ENCODE peak calls at places on chromosomes 7 and 10, in four cellular contexts. P, G, Q and Z are unnamed samples.

GRCh38 chr10:119299531-119299930 is 92.2 kb downstream of the GRK5 start:
- DNase-seq in P (no peak), G (no peak), Q (no peak), Z (no peak)

GRCh38 chr7:137669706-137670105 is 177.1 kb downstream of the DGKI start:
- DNase-seq in P (no peak), G (no peak), Q (no peak), Z (no peak)

GRCh38 chr10:110547139-110547761 is 20.2 kb upstream of the SMC3 start:
- DNase-seq in P (peak; percentile 54), G (peak; percentile 55), Q (no peak), Z (peak; percentile 65)

GRCh38 chr10:22978287-22978686 is 50.4 kb downstream of the ARMC3 start:
- DNase-seq in P (no peak), G (no peak), Q (no peak), Z (no peak)

GRCh38 chr7:93327006-93327633 is 95.0 kb downstream of the VPS50 start:
- DNase-seq in P (no peak), G (no peak), Q (no peak), Z (no peak)

GRCh38 chr10:22317771-22318565 is 1.8 kb downstream of the COMMD3 start:
- DNase-seq in P (no peak), G (no peak), Q (no peak), Z (no peak)

GRCh38 chr10:103696411-103697145 is 158.8 kb downstream of the SH3PXD2A start:
- DNase-seq in P (no peak), G (peak; percentile 84), Q (no peak), Z (peak; percentile 46)

GRCh38 chr10:43037440-43037839 is 39.4 kb upstream of the RET start:
- DNase-seq in P (no peak), G (no peak), Q (no peak), Z (no peak)

GRCh38 chr10:98010939-98011685 is 19.3 kb downstream of the CRTAC1 start:
- DNase-seq in P (no peak), G (no peak), Q (no peak), Z (no peak)

GRCh38 chr10:71268247-71268691 is 50.8 kb upstream of the SLC29A3 start:
- DNase-seq in P (peak; percentile 10), G (peak; percentile 36), Q (no peak), Z (no peak)

GRCh38 chr10:102399217-102400021 is 3.9 kb downstream of the NFKB2 start:
- DNase-seq in P (peak; percentile 68), G (peak; percentile 78), Q (peak; percentile 56), Z (peak; percentile 95)

GRCh38 chr10:123205041-123205440 is 50.8 kb downstream of the BUB3 start:
- DNase-seq in P (no peak), G (no peak), Q (no peak), Z (no peak)

GRCh38 chr7:129607471-129608120 is 3.9 kb upstream of the NRF1 start:
- DNase-seq in P (no peak), G (peak; percentile 86), Q (no peak), Z (peak; percentile 64)

GRCh38 chr7:16318989-16319915 is 102.1 kb downstream of the CRPPA start:
- DNase-seq in P (no peak), G (no peak), Q (no peak), Z (no peak)

GRCh38 chr10:62402503-62402902 is 28.3 kb downstream of the ZNF365 start:
- DNase-seq in P (no peak), G (no peak), Q (no peak), Z (no peak)

GRCh38 chr7:22723171-22723601 is 3.8 kb upstream of the IL6 start:
- DNase-seq in P (no peak), G (no peak), Q (no peak), Z (no peak)

GRCh38 chr7:151228024-151228866 is 1.2 kb upstream of the ABCF2 start:
- DNase-seq in P (no peak), G (no peak), Q (no peak), Z (no peak)

GRCh38 chr10:1050555-1050954 is 1.6 kb upstream of the IDI1 start:
- DNase-seq in P (peak; percentile 75), G (no peak), Q (no peak), Z (no peak)

GRCh38 chr7:116576350-116577319 is 51.8 kb downstream of the CAV1 start:
- DNase-seq in P (no peak), G (no peak), Q (no peak), Z (no peak)

GRCh38 chr7:35768346-35768745 is 32.5 kb upstream of the SEPTIN7 start:
- DNase-seq in P (no peak), G (no peak), Q (no peak), Z (no peak)

GRCh38 chr10:91381562-91381923 is 28.6 kb upstream of the HECTD2 start:
- DNase-seq in P (no peak), G (no peak), Q (no peak), Z (peak; percentile 58)

GRCh38 chr7:8143151-8143874 is 118.7 kb downstream of the ICA1 start:
- DNase-seq in P (no peak), G (no peak), Q (no peak), Z (no peak)

GRCh38 chr7:95980073-95980655 is 207.8 kb downstream of the DYNC1I1 start:
- DNase-seq in P (no peak), G (no peak), Q (no peak), Z (no peak)
- TF ChIP-seq YY1 in P (no peak), G (no peak), Q (no peak), Z (no peak)

GRCh38 chr10:63692205-63692896 is 171.2 kb downstream of the REEP3 start:
- DNase-seq in P (no peak), G (no peak), Q (no peak), Z (no peak)
- TF ChIP-seq FOXM1 in P (no peak), G (no peak), Q (peak; percentile 56), Z (no peak)

GRCh38 chr10:114350751-114351150 is 53.6 kb downstream of the AFAP1L2 start:
- DNase-seq in P (no peak), G (no peak), Q (no peak), Z (no peak)
- TF ChIP-seq EP300 in P (no peak), G (no peak), Q (no peak), Z (no peak)

DNA sequence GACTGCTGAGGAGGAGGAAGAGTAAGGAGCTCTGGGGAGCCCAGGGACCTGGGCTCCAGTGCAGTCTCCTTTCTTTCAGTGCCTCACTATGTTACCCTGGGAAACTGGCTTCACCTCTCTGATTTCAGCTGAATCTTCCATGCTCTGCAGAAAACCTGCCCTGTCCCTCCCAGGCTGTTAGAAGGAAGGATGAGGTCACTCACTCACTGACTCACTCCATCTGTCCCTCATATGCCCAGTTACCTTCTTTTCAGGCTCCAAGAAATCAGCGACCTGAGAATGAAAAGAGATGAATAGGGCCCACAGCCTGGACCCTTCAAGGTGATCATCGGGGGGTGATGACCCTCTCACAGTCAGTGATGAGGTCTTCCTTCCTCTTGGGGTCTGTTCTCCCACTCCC is 481 bp downstream of the SFTPA2 start:
- DNase-seq in P (no peak), G (no peak), Q (no peak), Z (no peak)
- TF ChIP-seq YY1 in P (no peak), G (no peak), Q (no peak), Z (no peak)

GRCh38 chr7:49980414-49980813 is 112.6 kb downstream of the ZPBP start:
- DNase-seq in P (no peak), G (no peak), Q (no peak), Z (no peak)
- TF ChIP-seq FOXM1 in P (no peak), G (no peak), Q (no peak), Z (no peak)

GRCh38 chr7:77738871-77739270 is 42.6 kb downstream of the RSBN1L start:
- DNase-seq in P (no peak), G (no peak), Q (no peak), Z (no peak)
- TF ChIP-seq EP300 in P (no peak), G (no peak), Q (no peak), Z (no peak)

GRCh38 chr10:77159538-77160110 is 478.0 kb downstream of the KCNMA1 start:
- DNase-seq in P (no peak), G (no peak), Q (no peak), Z (no peak)

GRCh38 chr10:77156406-77156879 is 481.2 kb downstream of the KCNMA1 start:
- DNase-seq in P (no peak), G (no peak), Q (no peak), Z (no peak)

GRCh38 chr10:77160679-77161078 is 476.9 kb downstream of the KCNMA1 start:
- DNase-seq in P (no peak), G (no peak), Q (no peak), Z (no peak)

GRCh38 chr10:77157248-77158019 is 480.2 kb downstream of the KCNMA1 start:
- DNase-seq in P (no peak), G (no peak), Q (no peak), Z (no peak)

DNA sequence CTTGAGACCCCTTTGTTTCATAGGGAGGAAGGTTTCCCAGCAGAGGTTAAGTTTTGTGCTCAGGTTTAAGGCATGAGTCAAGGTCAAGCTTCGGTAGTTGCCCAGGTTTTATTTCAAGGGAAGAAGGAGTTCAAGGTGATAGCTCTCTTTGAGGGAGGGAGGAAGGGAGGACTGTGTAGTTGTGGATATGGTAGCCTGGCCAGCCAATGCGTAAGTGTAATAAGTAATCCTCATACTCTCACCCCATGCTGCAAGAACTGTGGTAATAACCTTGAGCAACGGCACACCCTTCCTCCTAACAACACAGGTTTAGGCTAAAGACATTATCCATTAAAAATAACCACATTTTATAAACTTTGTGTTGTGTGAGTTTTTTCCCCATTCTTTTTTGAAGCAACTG is 478.9 kb downstream of the KCNMA1 start:
- DNase-seq in P (no peak), G (no peak), Q (no peak), Z (no peak)
- TF ChIP-seq YY1 in P (no peak), G (no peak), Q (no peak), Z (no peak)

GRCh38 chr10:16643502-16643901 is 121.8 kb upstream of the C1QL3 start:
- DNase-seq in P (no peak), G (no peak), Q (no peak), Z (no peak)

GRCh38 chr10:16652154-16652553 is 130.5 kb upstream of the C1QL3 start:
- DNase-seq in P (no peak), G (no peak), Q (no peak), Z (no peak)

GRCh38 chr10:16644146-16644545 is 122.5 kb upstream of the C1QL3 start:
- DNase-seq in P (no peak), G (no peak), Q (no peak), Z (no peak)

GRCh38 chr10:16649757-16650156 is 128.1 kb upstream of the C1QL3 start:
- DNase-seq in P (no peak), G (no peak), Q (no peak), Z (no peak)

GRCh38 chr10:16646474-16647059 is 124.9 kb upstream of the C1QL3 start:
- DNase-seq in P (no peak), G (no peak), Q (peak; percentile 9), Z (no peak)
- TF ChIP-seq FOXM1 in P (no peak), G (no peak), Q (no peak), Z (no peak)

GRCh38 chr10:133332936-133333699 is 3.6 kb downstream of the CALY start:
- DNase-seq in P (no peak), G (no peak), Q (no peak), Z (no peak)

GRCh38 chr10:133326745-133327650 is 9.7 kb downstream of the CALY start:
- DNase-seq in P (no peak), G (no peak), Q (no peak), Z (no peak)

GRCh38 chr10:133327651-133328357 is 8.9 kb downstream of the CALY start:
- DNase-seq in P (no peak), G (no peak), Q (no peak), Z (no peak)

GRCh38 chr10:133328358-133329343 is 8.0 kb downstream of the CALY start:
- DNase-seq in P (no peak), G (no peak), Q (no peak), Z (no peak)

GRCh38 chr10:133329401-133330202 is 7.1 kb downstream of the CALY start:
- DNase-seq in P (peak; percentile 70), G (peak; percentile 69), Q (no peak), Z (peak; percentile 90)
- TF ChIP-seq EP300 in P (no peak), G (no peak), Q (no peak), Z (no peak)